ENCODE peak calls at places on chromosomes 2 and 18, in five cellular contexts. Z, V, X, G and Q are unnamed samples.

GRCh38 chr2:1876352-1876751 is 132.0 kb upstream of the PXDN start:
- DNase-seq in V (no peak), X (no peak), Z (no peak), G (no peak), Q (no peak)

GRCh38 chr2:1010373-1011017 is 59.8 kb downstream of the SNTG2 start:
- DNase-seq in G (no peak), V (no peak), X (no peak), Z (no peak), Q (no peak)

GRCh38 chr18:63567276-63567675 is 19.9 kb upstream of the SERPINB13 start:
- DNase-seq in Z (no peak), G (no peak), V (no peak), X (no peak), Q (no peak)

GRCh38 chr2:150548527-150548926 is 61.1 kb upstream of the RND3 start:
- DNase-seq in Z (no peak), G (no peak), X (no peak), V (peak; percentile 39), Q (peak; percentile 45)

GRCh38 chr2:188079176-188079575 is 212.5 kb upstream of the GULP1 start:
- DNase-seq in X (no peak), G (no peak), Z (no peak), V (peak; percentile 79), Q (no peak)

GRCh38 chr2:120596191-120596781 is 139.4 kb upstream of the GLI2 start:
- DNase-seq in Z (no peak), X (no peak), G (no peak), V (no peak), Q (no peak)

GRCh38 chr2:127575185-127575765 is 39.8 kb downstream of the MYO7B start:
- DNase-seq in G (no peak), Z (peak; percentile 10), V (no peak), X (no peak), Q (no peak)

GRCh38 chr2:124805060-124805459 is 780.0 kb downstream of the CNTNAP5 start:
- DNase-seq in Z (no peak), V (no peak), X (no peak), G (no peak), Q (no peak)

GRCh38 chr2:79855264-79856006 is 342.6 kb downstream of the CTNNA2 start:
- DNase-seq in X (peak; percentile 60), V (peak; percentile 7), Z (peak; percentile 47), G (no peak), Q (no peak)

GRCh38 chr2:95348609-95349567 is 51.7 kb downstream of the KCNIP3 start:
- DNase-seq in Z (peak; percentile 22), X (no peak), V (peak; percentile 43), G (no peak), Q (no peak)

GRCh38 chr2:236369606-236370005 is 105.4 kb upstream of the ASB18 start:
- DNase-seq in G (no peak), V (no peak), Z (peak; percentile 71), X (peak; percentile 45), Q (no peak)

GRCh38 chr2:132038179-132038882 is 123.4 kb downstream of the ANKRD30BL start:
- DNase-seq in G (no peak), Z (no peak), X (no peak), V (no peak), Q (no peak)

GRCh38 chr2:206086683-206087350 is 843 bp upstream of the INO80D start:
- DNase-seq in G (no peak), V (no peak), X (no peak), Z (no peak), Q (no peak)

GRCh38 chr2:24392542-24393059 is 32.3 kb upstream of the ITSN2 start:
- DNase-seq in Z (no peak), X (no peak), G (no peak), V (no peak), Q (no peak)

GRCh38 chr2:148969585-148970180 is 68.8 kb upstream of the LYPD6B start:
- DNase-seq in V (no peak), G (no peak), Z (no peak), X (no peak), Q (no peak)

GRCh38 chr2:227406177-227407031 is 18.7 kb upstream of the SCYGR1 start:
- DNase-seq in X (peak; percentile 81), Z (peak; percentile 73), V (peak; percentile 99), G (no peak), Q (peak; percentile 66)

GRCh38 chr2:68716539-68716938 is 18.1 kb upstream of the ARHGAP25 start:
- DNase-seq in G (no peak), Z (no peak), X (no peak), V (no peak), Q (no peak)

GRCh38 chr2:219158025-219158424 is 2.6 kb downstream of the NHEJ1 start:
- DNase-seq in G (no peak), Z (no peak), V (no peak), X (no peak), Q (no peak)

GRCh38 chr2:31965094-31965493 is 45.7 kb downstream of the MEMO1 start:
- DNase-seq in X (no peak), V (no peak), Z (no peak), G (no peak), Q (no peak)

GRCh38 chr2:74105413-74105812 is 42.3 kb downstream of the BOLA3 start:
- DNase-seq in G (no peak), X (no peak), Z (no peak), V (no peak), Q (no peak)

GRCh38 chr2:220162320-220162719 is 534.9 kb downstream of the SLC4A3 start:
- DNase-seq in Z (no peak), V (peak; percentile 45), G (no peak), X (no peak), Q (no peak)
- TF ChIP-seq POLR2A in Z (no peak), V (no peak), G (no peak), X (no peak), Q (no peak)

GRCh38 chr2:10814142-10814541 is 1.6 kb upstream of the PDIA6 start:
- DNase-seq in X (no peak), Z (no peak), V (no peak), G (no peak), Q (no peak)

GRCh38 chr2:10810175-10811161 is 2.1 kb downstream of the PDIA6 start:
- DNase-seq in X (no peak), Z (no peak), G (no peak), V (peak; percentile 45), Q (no peak)

GRCh38 chr2:10811552-10811951 is 1.0 kb downstream of the PDIA6 start:
- DNase-seq in X (no peak), V (no peak), Z (no peak), G (no peak), Q (no peak)

GRCh38 chr2:10813085-10813748 is 632 bp upstream of the PDIA6 start:
- DNase-seq in Z (no peak), V (peak; percentile 36), G (no peak), X (no peak), Q (no peak)

DNA sequence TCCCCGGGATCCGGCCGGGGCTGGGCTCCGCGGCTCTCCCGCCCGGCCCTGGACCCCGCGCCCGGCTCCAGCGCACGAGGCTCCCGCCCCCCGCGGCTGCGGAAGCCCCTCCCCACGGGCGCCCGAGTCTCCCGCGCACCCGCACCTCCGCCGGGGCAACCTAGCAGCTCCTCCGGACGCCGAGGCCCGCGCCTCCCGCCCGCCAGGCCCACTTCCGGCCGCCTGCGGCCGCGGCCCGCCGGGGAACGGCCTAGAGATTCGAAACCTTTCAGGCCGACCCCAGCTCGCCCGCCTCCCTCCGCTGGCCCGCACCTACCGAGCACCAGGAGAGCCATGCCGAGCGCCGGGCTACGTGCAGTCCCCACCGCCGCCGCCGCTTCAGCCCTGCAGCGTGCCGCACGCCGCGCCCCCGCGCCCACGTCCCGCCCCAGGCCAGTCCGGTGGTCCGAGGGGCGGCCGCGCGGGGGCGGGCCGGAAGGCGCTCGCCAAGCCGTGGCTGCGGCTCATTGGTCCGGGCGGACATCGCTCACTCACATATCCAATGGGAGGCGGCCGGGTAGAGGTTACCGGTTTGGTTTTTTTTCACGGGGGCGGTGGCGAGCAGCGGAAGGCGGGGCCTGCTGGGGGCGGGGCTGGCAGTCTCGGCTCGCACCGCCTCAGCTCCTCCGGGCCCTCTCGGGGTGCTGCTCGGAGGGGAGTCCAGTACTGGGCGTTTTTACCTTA is at the start of gene PDIA6:
- DNase-seq in V (peak; percentile 95), Z (peak; percentile 98), G (peak; percentile 88), X (peak; percentile 98), Q (peak; percentile 94)
- TF ChIP-seq POLR2A in V (peak; percentile 70), Z (no peak), G (peak; percentile 39), X (peak; percentile 63), Q (peak; percentile 86)

GRCh38 chr2:175180701-175181103 is 808 bp downstream of the ATP5MC3 start:
- DNase-seq in Z (peak; percentile 39), X (peak; percentile 44), G (peak; percentile 32), V (peak; percentile 41), Q (no peak)
- TF ChIP-seq POLR2A in Z (no peak), X (no peak), G (peak; percentile 62), V (no peak), Q (peak; percentile 29)

DNA sequence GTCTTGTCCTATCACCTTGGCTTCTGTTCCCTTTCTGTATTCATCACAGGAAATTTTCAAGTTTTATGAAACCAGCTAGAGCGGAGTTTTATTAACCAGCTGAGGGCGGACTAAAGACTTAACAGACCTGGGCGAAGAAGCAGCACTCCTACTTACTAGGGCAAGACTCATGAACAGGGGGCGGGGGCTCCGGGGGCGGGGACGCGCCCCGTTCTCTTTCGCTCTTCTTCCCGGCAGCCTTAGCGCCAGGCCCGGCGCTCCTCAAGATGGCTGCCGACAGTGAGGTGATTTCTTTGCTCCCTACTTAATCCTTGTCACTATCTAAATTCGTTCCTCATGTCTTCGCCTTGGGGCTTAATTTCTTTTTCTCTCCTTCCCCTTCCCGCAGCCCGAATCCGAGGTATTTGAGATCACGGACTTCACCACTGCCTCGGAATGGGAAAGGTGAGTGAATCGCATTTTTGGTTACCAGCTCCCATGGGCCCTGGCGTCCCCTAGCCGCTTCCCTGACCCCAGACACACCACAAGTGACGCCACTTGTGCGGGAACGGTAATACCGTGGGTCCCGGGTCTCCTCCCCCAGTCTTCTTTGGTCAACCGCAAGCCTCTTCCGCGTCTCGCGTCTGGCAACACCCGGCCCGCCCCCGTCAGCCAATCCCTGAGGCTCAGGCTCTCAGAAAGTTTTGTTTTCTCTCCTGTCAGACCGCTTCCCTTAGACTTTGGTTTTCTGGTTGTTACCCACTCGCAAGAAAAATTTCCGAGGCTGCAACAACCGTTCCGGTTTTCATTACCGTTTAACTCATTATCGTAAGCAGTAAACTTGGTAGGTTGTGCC is at the start of gene RAB3GAP1:
- DNase-seq in G (peak; percentile 78), X (peak; percentile 80), V (peak; percentile 83), Z (peak; percentile 81), Q (peak; percentile 79)
- TF ChIP-seq POLR2A in G (peak; percentile 96), X (peak; percentile 80), V (peak; percentile 94), Z (no peak), Q (peak; percentile 65)

GRCh38 chr2:240139666-240140393 is 628 bp downstream of the OTOS start:
- DNase-seq in G (no peak), X (no peak), Z (no peak), V (no peak), Q (no peak)
- TF ChIP-seq POLR2A in G (no peak), X (no peak), Z (no peak), V (no peak), Q (no peak)

GRCh38 chr2:201116115-201116958 is at the start of gene CFLAR:
- DNase-seq in V (peak; percentile 75), Z (peak; percentile 74), X (peak; percentile 81), G (peak; percentile 63), Q (peak; percentile 61)
- TF ChIP-seq POLR2A in V (peak; percentile 65), Z (no peak), X (peak; percentile 95), G (peak; percentile 84), Q (peak; percentile 45)

GRCh38 chr2:45650851-45651414 is 542 bp upstream of the PRKCE start:
- DNase-seq in V (peak; percentile 98), Z (peak; percentile 94), G (peak; percentile 84), X (peak; percentile 95), Q (peak; percentile 92)
- TF ChIP-seq POLR2A in V (peak; percentile 86), Z (no peak), G (peak; percentile 81), X (peak; percentile 91), Q (peak; percentile 69)